ENCODE peak calls at places on chromosomes 12 and 14, in eight cellular contexts. Y is IMR-90, G is mucosa of descending colon, S is astrocyte of the spinal cord, L is left ventricle myocardium inferior, K is endodermal cell, E is fibroblast of mammary gland, V is body of pancreas. W is an unnamed sample.

GRCh38 chr12:73361156-73361866 is 1089.1 kb downstream of the TRHDE start:
- DNase-seq in Y (no peak), G (no peak), S (no peak), L (no peak), K (no peak), E (no peak), V (no peak), W (no peak)

GRCh38 chr14:106455026-106455425 is 928.6 kb downstream of the TMEM121 start:
- DNase-seq in Y (no peak), G (no peak), S (no peak), L (no peak), K (no peak), E (no peak), V (no peak), W (no peak)

GRCh38 chr14:98704441-98704840 is 567.6 kb downstream of the BCL11B start:
- DNase-seq in Y (no peak), G (peak), S (no peak), L (no peak), K (no peak), E (no peak), V (no peak), W (no peak)

GRCh38 chr12:96198970-96199369 is 4.8 kb downstream of the ELK3 start:
- DNase-seq in Y (peak), G (no peak), S (peak), L (no peak), K (no peak), E (peak), V (no peak), W (peak)

GRCh38 chr12:198708-199107 is 15.2 kb downstream of the SLC6A12 start:
- DNase-seq in Y (no peak), G (no peak), S (no peak), L (no peak), K (no peak), E (no peak), V (peak), W (no peak)

GRCh38 chr12:101172316-101172715 is 37.7 kb downstream of the SLC5A8 start:
- DNase-seq in Y (peak), G (peak), S (no peak), L (no peak), K (peak), E (peak), V (no peak), W (peak)

GRCh38 chr14:53571990-53572389 is 384.6 kb downstream of the BMP4 start:
- DNase-seq in Y (peak), G (peak), S (no peak), L (no peak), K (no peak), E (no peak), V (no peak), W (no peak)

GRCh38 chr14:51846631-51847488 is 13.6 kb upstream of the GNG2 start:
- DNase-seq in Y (peak), G (peak), S (peak), L (peak), K (peak), E (no peak), V (no peak), W (peak)

GRCh38 chr12:45553204-45553603 is 176.3 kb upstream of the ARID2 start:
- DNase-seq in Y (peak), G (no peak), S (no peak), L (no peak), K (no peak), E (peak), V (no peak), W (no peak)

GRCh38 chr12:132866251-132866828 is 21.1 kb downstream of the CHFR start:
- DNase-seq in Y (peak), G (no peak), S (peak), L (no peak), K (no peak), E (peak), V (no peak), W (peak)

GRCh38 chr12:114789821-114790220 is 105.8 kb upstream of the TBX3 start:
- DNase-seq in Y (no peak), G (no peak), S (no peak), L (no peak), K (no peak), E (no peak), V (no peak), W (no peak)

GRCh38 chr14:103401223-103402214 is 16.3 kb downstream of the MARK3 start:
- DNase-seq in Y (peak), G (no peak), S (peak), L (no peak), K (no peak), E (peak), V (no peak), W (peak)

GRCh38 chr14:67934087-67934486 is 114.5 kb downstream of the RAD51B start:
- DNase-seq in Y (peak), G (peak), S (peak), L (no peak), K (peak), E (peak), V (peak), W (peak)

GRCh38 chr14:61196792-61197191 is 84.3 kb downstream of the TMEM30B start:
- DNase-seq in Y (no peak), G (no peak), S (no peak), L (no peak), K (no peak), E (no peak), V (no peak), W (peak)

GRCh38 chr12:90250766-90251165 is 542.1 kb upstream of the ATP2B1 start:
- DNase-seq in Y (no peak), G (peak), S (peak), L (no peak), K (no peak), E (peak), V (no peak), W (peak)

GRCh38 chr14:88986146-88986841 is 161.8 kb downstream of the TTC8 start:
- DNase-seq in Y (peak), G (no peak), S (peak), L (peak), K (no peak), E (peak), V (peak), W (peak)

GRCh38 chr14:61730756-61731373 is 31.4 kb upstream of the SNAPC1 start:
- DNase-seq in Y (no peak), G (peak), S (no peak), L (no peak), K (no peak), E (no peak), V (no peak), W (no peak)

GRCh38 chr14:34781242-34781641 is 66.8 kb upstream of the CFL2 start:
- DNase-seq in Y (peak), G (no peak), S (peak), L (no peak), K (no peak), E (peak), V (no peak), W (peak)

GRCh38 chr12:104958009-104958945 is at the start of gene SLC41A2:
- DNase-seq in Y (peak), G (peak), S (peak), L (peak), K (peak), E (peak), V (peak), W (peak)
- H3K4me3 ChIP-seq in Y (peak), G (peak), S (peak), L (peak), K (peak), E (peak), V (peak), W (peak)

GRCh38 chr12:111066744-111067437 is 146.5 kb upstream of the MYL2 start:
- DNase-seq in Y (no peak), G (no peak), S (no peak), L (no peak), K (peak), E (peak), V (no peak), W (no peak)

GRCh38 chr12:111064982-111065381 is 144.6 kb upstream of the MYL2 start:
- DNase-seq in Y (no peak), G (no peak), S (no peak), L (no peak), K (no peak), E (no peak), V (no peak), W (no peak)

GRCh38 chr12:111063296-111064026 is 143.1 kb upstream of the MYL2 start:
- DNase-seq in Y (no peak), G (no peak), S (peak), L (no peak), K (no peak), E (peak), V (no peak), W (peak)

GRCh38 chr12:111067498-111067897 is 147.1 kb upstream of the MYL2 start:
- DNase-seq in Y (no peak), G (no peak), S (no peak), L (no peak), K (no peak), E (no peak), V (no peak), W (no peak)

DNA sequence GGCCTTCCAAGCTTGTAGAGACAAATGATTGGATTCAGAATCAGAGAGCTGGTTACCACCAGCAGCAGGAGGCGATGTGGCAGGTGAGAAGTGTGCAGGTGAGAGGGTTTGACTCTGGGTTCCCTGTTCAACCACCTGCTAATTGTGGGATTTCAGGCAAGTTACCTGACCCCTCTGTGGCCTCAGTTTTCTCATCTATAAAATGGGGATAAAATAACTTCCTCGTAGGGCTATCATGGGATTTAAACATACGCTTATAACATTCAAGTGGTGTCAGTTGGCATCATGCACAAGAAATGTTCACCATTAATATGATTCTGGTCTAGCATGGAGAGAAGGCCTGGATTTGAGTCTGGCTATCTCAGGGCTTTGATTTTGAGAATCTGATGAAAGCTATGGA is 143.8 kb upstream of the MYL2 start:
- DNase-seq in Y (no peak), G (no peak), S (no peak), L (no peak), K (no peak), E (no peak), V (no peak), W (no peak)
- TF ChIP-seq CTCF in Y (no peak), G (no peak), S (no peak), L (no peak), K (no peak), E (no peak), V (no peak), W (no peak)

DNA sequence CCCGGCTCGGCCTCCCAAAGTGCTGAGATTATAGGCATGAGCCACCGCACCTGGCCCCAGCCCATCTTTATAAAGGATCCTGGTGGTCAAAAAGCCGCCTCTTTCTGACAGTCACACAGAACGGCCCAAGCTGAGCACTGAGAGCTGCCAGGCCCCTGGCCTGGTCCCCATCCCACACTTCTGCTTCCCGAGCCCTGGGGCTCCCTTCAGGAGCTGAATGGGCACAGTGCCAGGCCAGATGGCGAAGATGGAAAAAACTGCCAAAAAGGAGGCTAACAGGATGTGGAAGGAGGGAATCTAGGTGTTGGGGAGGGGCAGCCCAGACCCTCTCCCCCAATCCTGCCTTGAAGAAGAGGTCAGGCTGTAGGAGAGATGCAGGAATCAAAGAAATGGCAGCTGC is 5.1 kb downstream of the LPAR5 start:
- DNase-seq in Y (no peak), G (no peak), S (no peak), L (no peak), K (peak), E (no peak), V (no peak), W (no peak)
- H3K4me3 ChIP-seq in Y (no peak), G (no peak), S (no peak), L (peak), K (no peak), E (no peak), V (no peak), W (no peak)

GRCh38 chr12:84619053-84619452 is 293.5 kb downstream of the SLC6A15 start:
- DNase-seq in Y (no peak), G (no peak), S (no peak), L (no peak), K (no peak), E (peak), V (no peak), W (no peak)
- TF ChIP-seq CTCF in Y (peak), G (no peak), S (peak), L (peak), K (peak), E (peak), V (no peak), W (peak)

DNA sequence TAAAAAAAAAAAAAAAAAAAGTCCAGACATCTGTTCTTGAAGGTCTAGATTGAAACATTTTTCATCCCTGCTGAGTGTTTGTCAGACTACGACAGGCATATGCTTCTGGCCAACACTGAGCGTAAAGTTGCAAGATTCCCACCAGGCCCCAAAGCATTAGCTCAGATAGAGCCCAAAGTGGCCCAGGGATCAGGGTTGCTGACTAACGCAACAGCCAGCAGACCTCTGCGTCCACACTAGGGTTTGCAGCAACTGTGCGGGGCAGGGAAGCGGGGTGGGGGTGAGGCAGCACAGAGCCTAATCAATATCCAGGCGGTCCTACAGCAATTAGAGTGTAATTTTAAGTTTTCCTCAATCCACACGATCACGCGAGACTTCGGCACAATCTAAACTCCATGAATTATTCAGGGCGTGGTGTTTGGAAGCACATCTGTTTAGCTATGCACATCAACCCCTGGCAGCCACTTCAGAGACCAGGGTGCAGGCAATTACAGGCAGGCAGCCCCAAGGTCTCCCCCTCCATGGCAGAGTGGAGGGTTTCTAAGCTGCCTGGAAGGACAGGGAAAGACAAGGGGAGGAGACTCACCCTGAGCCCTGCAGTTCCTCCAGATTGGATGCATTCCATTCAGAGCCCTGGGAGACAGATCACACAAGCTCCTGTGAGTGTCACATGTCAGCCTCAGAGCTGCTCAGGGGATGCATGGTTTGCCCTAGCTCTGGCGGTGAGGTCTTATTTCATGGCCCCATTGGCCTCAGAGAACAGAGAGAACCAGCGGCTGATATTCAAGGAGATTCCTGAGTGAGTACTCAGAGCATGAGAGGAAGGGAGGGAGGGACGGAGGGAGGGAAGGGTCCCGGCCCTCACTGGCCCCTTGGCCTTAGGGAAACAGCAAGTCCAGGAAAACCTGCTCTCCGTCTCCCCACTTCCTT is 55.4 kb downstream of the SSH1 start:
- DNase-seq in Y (peak), G (no peak), S (peak), L (peak), K (peak), E (peak), V (no peak), W (peak)
- H3K4me3 ChIP-seq in Y (no peak), G (no peak), S (no peak), L (peak), K (peak), E (peak), V (no peak), W (peak)

GRCh38 chr12:26280869-26281268 is 85.5 kb downstream of the SSPN start:
- DNase-seq in Y (no peak), G (no peak), S (no peak), L (no peak), K (no peak), E (no peak), V (no peak), W (no peak)
- TF ChIP-seq CTCF in Y (no peak), G (no peak), S (no peak), L (no peak), K (no peak), E (no peak), V (no peak), W (no peak)

DNA sequence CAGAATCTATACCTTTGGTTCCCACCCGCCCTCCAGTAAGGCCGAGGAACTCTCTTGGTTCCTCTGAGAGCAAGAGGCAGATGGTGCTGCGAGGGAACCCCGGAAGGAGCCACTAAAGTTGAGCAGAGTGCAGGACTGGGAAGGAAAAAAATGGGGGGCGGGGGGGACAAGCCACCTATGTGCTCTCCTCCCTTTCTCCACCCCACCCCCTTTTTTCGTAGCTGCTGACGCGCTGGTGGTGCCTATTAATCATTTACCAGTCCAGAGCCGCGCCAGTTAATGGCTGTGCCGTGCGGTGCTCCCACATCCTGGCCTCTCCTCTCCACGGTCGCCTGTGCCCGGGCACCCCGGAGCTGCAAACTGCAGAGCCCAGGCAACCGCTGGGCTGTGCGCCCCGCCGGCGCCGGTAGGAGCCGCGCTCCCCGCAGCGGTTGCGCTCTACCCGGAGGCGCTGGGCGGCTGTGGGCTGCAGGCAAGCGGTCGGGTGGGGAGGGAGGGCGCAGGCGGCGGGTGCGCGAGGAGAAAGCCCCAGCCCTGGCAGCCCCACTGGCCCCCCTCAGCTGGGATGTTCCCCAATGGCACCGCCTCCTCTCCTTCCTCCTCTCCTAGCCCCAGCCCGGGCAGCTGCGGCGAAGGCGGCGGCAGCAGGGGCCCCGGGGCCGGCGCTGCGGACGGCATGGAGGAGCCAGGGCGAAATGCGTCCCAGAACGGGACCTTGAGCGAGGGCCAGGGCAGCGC is 1.3 kb downstream of the SSTR1 start:
- DNase-seq in Y (peak), G (peak), S (peak), L (peak), K (peak), E (peak), V (peak), W (peak)
- H3K4me3 ChIP-seq in Y (peak), G (peak), S (peak), L (peak), K (peak), E (peak), V (peak), W (peak)

GRCh38 chr14:95515523-95516517 is 630 bp downstream of the SYNE3 start:
- DNase-seq in Y (peak), G (peak), S (no peak), L (peak), K (peak), E (no peak), V (peak), W (peak)
- TF ChIP-seq CTCF in Y (peak), G (no peak), S (peak), L (peak), K (peak), E (no peak), V (peak), W (peak)

W was measured in AG10803.